ENCODE peak calls at places on chromosome 16, in four cellular contexts. N is GM12878, I is SK-N-SH, E is K562. O is an unnamed sample.
A peak's percentile ranks its signal among the peaks of the same experiment; 100 is the strongest.

GRCh38 chr16:51084074-51084928 is 66.8 kb downstream of the SALL1 start:
- DNase-seq in N (no peak), I (no peak), E (no peak), O (no peak)

GRCh38 chr16:25066426-25066746 is 45.2 kb upstream of the LCMT1 start:
- DNase-seq in N (no peak), I (no peak), E (no peak), O (no peak)

GRCh38 chr16:56753410-56753809 is 23.5 kb downstream of the NUP93 start:
- DNase-seq in N (no peak), I (no peak), E (no peak), O (no peak)

GRCh38 chr16:64098451-64098850 is 1023.4 kb downstream of the CDH11 start:
- DNase-seq in N (no peak), I (no peak), E (no peak), O (no peak)

GRCh38 chr16:53282975-53283946 is 151.0 kb upstream of the RBL2 start:
- DNase-seq in N (peak; percentile 3), I (peak; percentile 51), E (peak; percentile 21), O (no peak)

GRCh38 chr16:85602831-85603755 is 10.0 kb upstream of the GSE1 start:
- DNase-seq in N (no peak), I (no peak), E (no peak), O (no peak)

GRCh38 chr16:82360024-82360783 is 190.2 kb upstream of the MPHOSPH6 start:
- DNase-seq in N (no peak), I (no peak), E (no peak), O (no peak)

GRCh38 chr16:50778284-50779163 is 36.6 kb downstream of the CYLD start:
- DNase-seq in N (peak; percentile 12), I (no peak), E (no peak), O (no peak)

GRCh38 chr16:49876716-49877129 is 20.8 kb upstream of the ZNF423 start:
- DNase-seq in N (no peak), I (peak; percentile 92), E (peak; percentile 85), O (peak; percentile 88)

GRCh38 chr16:89122322-89122831 is 28.7 kb downstream of the ACSF3 start:
- DNase-seq in N (no peak), I (no peak), E (no peak), O (peak; percentile 11)

GRCh38 chr16:71406316-71406715 is 35.5 kb downstream of the TLE7 start:
- DNase-seq in N (no peak), I (no peak), E (no peak), O (no peak)

GRCh38 chr16:1749152-1750117 is 21.9 kb downstream of the NME3 start:
- DNase-seq in N (no peak), I (no peak), E (no peak), O (no peak)

GRCh38 chr16:86556576-86556975 is 1.5 kb upstream of the MTHFSD start:
- DNase-seq in N (no peak), I (no peak), E (no peak), O (no peak)

GRCh38 chr16:85649411-85649977 is 36.4 kb downstream of the GSE1 start:
- DNase-seq in N (no peak), I (no peak), E (no peak), O (no peak)

GRCh38 chr16:88005148-88005547 is 53.9 kb downstream of the BANP start:
- DNase-seq in N (no peak), I (peak; percentile 61), E (no peak), O (peak; percentile 63)

GRCh38 chr16:89322381-89323119 is 105.0 kb downstream of the ZNF778 start:
- DNase-seq in N (no peak), I (peak; percentile 72), E (peak; percentile 55), O (peak; percentile 60)

GRCh38 chr16:23107878-23108277 is 41.4 kb downstream of the USP31 start:
- DNase-seq in N (no peak), I (no peak), E (no peak), O (no peak)

GRCh38 chr16:28821874-28822519 is 802 bp upstream of the ATXN2L start:
- DNase-seq in N (no peak), I (no peak), E (no peak), O (no peak)

GRCh38 chr16:72877374-72878028 is 170.4 kb downstream of the ZFHX3 start:
- DNase-seq in N (no peak), I (no peak), E (no peak), O (no peak)

GRCh38 chr16:27704252-27704651 is 154.3 kb downstream of the KATNIP start:
- DNase-seq in N (no peak), I (no peak), E (no peak), O (no peak)

DNA sequence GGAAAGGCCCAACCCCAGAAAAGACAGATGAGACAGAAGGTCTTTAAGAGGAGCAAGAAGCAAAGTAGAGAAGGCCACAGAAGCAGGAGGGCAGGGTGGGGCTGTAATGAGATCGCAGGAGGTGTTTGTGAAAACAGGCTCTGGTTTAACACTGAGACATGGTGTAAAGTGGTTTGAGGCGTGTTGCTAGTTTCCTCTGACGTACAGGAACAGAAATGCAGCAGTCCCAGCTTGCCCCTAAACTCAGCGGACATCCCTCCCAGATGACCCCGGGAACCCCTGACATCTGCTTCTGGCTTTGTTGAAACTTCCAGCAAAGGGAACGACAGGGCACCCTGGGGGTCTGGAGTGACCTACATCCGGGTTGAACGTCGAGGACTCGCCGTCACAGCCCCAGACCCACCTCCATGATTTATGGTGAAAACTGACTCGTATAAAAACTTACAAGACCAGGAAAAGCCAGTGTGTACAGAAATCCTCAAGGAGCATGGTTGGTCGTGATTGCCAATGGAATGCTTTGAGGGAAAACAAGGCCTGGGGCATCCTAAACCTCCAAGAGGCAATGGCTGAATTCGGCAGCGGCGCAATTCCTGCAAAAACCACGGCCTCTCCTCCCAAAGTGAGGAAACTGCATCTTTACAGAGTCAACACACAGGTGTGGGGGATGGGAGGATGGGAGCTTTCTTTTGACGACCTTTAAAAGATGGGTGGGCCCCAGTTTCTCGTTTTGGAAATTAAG is 25.8 kb downstream of the LITAF start:
- DNase-seq in N (no peak), I (peak; percentile 37), E (no peak), O (no peak)
- TF ChIP-seq USF1 in N (no peak), I (no peak), E (no peak), O (no peak)

DNA sequence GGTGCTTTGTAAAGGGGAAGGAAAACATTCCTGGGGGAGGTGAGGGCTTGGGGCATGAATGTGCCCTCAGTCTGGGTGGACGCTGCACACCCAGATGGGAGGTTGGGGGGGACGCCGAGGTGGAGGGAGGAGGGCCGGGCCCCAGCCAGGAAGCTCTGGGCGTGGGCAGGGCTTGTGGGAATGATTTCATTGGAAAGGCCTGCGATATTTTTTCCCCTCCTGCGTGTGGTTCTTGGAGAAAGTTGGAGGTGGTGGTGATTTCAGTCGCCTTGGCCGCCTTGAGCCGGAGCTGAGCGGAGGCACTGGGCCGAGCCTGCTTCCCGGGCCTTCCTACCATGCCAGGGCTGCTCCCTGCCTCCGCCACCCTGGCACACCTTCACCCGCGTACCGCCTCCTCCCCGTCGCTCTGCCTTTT is 26.4 kb upstream of the CLEC18A start:
- DNase-seq in N (no peak), I (no peak), E (no peak), O (no peak)
- TF ChIP-seq USF1 in N (no peak), I (no peak), E (no peak), O (no peak)

DNA sequence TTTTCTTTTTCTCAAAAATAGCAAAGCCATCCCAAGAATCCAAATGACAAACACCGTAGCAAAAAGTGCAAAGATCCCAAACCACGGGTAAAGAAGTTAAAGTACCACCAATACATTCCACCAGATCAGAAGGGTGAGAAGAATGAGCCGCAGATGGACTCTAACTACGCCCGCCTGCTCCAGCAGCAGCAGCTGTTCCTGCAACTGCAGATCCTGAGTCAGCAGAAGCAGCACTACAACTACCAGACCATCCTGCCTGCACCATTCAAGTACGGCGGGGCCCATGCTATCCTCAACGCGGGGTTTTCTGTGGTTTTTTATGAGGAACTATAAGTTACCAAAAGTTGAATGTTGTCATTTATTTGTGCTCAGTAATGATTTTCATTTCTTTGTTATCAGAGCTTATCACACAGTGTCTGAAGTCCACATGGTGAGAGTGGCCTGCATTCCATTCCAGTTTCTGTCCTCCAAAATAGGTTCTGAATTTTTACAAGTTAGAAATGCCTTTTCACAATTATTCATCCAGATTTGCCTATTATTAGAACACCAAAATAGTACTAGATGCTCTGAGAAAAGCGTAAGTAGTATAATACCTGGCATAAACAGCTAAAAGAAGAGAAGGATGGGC is 169.2 kb downstream of the MRTFB start:
- DNase-seq in N (no peak), I (no peak), E (no peak), O (no peak)
- TF ChIP-seq USF1 in N (no peak), I (no peak), E (no peak), O (no peak)

GRCh38 chr16:4507588-4508345 is 30.8 kb downstream of the CDIP1 start:
- DNase-seq in N (no peak), I (no peak), E (no peak), O (no peak)
- TF ChIP-seq USF1 in N (no peak), I (no peak), E (no peak), O (no peak)